ENCODE peak calls at places on chromosomes 13 and 19, in four cellular contexts. T is astrocyte, E is omental fat pad, C is mammary epithelial cell. B is an unnamed sample.

GRCh38 chr19:1214862-1215731 is 9.5 kb downstream of the STK11 start:
- DNase-seq in T (no peak), E (no peak), C (no peak), B (peak; percentile 46)

GRCh38 chr13:29763426-29764180 is 86.8 kb downstream of the UBL3 start:
- DNase-seq in T (no peak), E (no peak), C (no peak), B (no peak)

GRCh38 chr13:56015919-56016318 is 1124.8 kb upstream of the PRR20A start:
- DNase-seq in T (no peak), E (no peak), C (no peak), B (no peak)

GRCh38 chr13:19860884-19861655 is 2.4 kb downstream of the ZMYM5 start:
- DNase-seq in T (peak; percentile 52), E (no peak), C (peak; percentile 89), B (no peak)

GRCh38 chr13:33536639-33537425 is 251.3 kb upstream of the STARD13 start:
- DNase-seq in T (peak; percentile 63), E (no peak), C (peak; percentile 13), B (no peak)

GRCh38 chr13:39012608-39013007 is 22.0 kb upstream of the STOML3 start:
- DNase-seq in T (no peak), E (no peak), C (no peak), B (no peak)

GRCh38 chr13:78604782-78605611 is 1.6 kb upstream of the POU4F1 start:
- DNase-seq in T (no peak), E (no peak), C (peak; percentile 36), B (no peak)

GRCh38 chr13:22128413-22129198 is 457.7 kb downstream of the FGF9 start:
- DNase-seq in T (no peak), E (no peak), C (no peak), B (no peak)

GRCh38 chr13:25848822-25849740 is 202.7 kb downstream of the SHISA2 start:
- DNase-seq in T (peak; percentile 66), E (no peak), C (no peak), B (no peak)

GRCh38 chr13:48393030-48393697 is 19.7 kb downstream of the LPAR6 start:
- DNase-seq in T (no peak), E (no peak), C (no peak), B (no peak)

GRCh38 chr13:28531195-28531955 is 36.4 kb upstream of the FLT1 start:
- DNase-seq in T (no peak), E (no peak), C (no peak), B (no peak)

GRCh38 chr19:44401787-44402115 is 343 bp upstream of the ZNF285 start:
- DNase-seq in T (no peak), E (no peak), C (no peak), B (no peak)

GRCh38 chr19:16118489-16119033 is 6.9 kb downstream of the RAB8A start:
- DNase-seq in T (no peak), E (no peak), C (no peak), B (peak; percentile 87)

GRCh38 chr19:16116067-16116466 is 4.4 kb downstream of the RAB8A start:
- DNase-seq in T (no peak), E (no peak), C (no peak), B (no peak)

GRCh38 chr19:16115309-16116039 is 3.8 kb downstream of the RAB8A start:
- DNase-seq in T (no peak), E (no peak), C (no peak), B (no peak)

GRCh38 chr19:16121141-16121540 is 9.5 kb downstream of the RAB8A start:
- DNase-seq in T (no peak), E (no peak), C (no peak), B (no peak)

GRCh38 chr19:16117594-16118033 is 5.9 kb downstream of the RAB8A start:
- DNase-seq in T (no peak), E (no peak), C (no peak), B (no peak)
- TF ChIP-seq CTCF in T (no peak), E (no peak), C (no peak), B (no peak)

GRCh38 chr19:4971424-4971793 is 2.5 kb downstream of the KDM4B start:
- DNase-seq in T (no peak), E (no peak), C (peak; percentile 56), B (no peak)
- TF ChIP-seq CTCF in T (no peak), E (no peak), C (no peak), B (no peak)

DNA sequence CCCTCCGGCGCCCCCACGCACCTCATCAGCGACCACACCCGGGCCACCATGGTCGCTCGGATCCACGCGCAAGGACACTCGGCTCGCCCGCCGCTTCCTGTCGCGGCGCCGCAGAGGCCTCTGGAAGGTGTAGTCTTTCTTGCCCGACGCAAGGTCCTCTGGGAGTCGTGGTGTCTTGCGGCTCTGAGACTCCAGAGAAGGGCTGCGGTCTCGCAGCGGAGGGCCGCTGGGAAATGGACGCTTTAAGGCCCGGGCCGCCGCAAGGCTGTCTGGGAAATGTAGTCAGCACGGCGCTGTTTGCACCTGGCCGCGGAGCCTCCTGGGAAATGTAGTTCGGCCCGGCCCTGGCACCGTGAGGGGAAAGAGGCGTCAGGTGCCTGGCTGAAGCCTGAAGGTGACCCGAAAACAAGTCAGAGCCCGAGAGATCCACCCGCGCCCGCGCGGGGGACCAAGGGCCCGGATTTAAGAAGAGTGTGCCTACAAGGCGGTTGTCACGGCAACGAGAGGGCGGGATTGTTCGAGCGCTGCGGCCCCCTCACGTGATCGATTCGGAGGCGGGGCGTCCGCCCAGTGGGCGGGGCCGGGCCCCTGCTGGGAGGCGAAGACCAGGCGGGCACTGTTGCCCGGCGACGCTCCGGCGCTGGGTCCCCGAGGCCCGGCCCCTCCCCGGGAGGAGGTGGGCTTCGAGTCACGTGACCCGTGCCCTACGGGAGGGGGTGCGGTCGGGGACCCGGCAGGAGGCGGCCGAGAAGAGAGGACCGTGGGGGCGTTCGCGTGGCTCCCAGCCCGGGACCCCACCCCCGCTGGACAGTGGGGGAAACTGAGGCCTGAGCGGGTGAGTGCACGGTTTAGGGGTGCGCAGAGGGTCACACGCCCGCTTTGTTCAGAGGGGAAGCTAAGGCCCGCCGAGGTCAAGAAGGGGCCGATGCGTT is at the start of the genes HSD11B1L and MICOS13:
- DNase-seq in T (peak; percentile 95), E (peak; percentile 98), C (peak; percentile 98), B (peak; percentile 98)
- TF ChIP-seq CTCF in T (no peak), E (no peak), C (no peak), B (no peak)

GRCh38 chr19:20565321-20566018 is at the start of gene ZNF737:
- DNase-seq in T (peak; percentile 90), E (peak; percentile 97), C (peak; percentile 94), B (peak; percentile 67)
- TF ChIP-seq CTCF in T (no peak), E (no peak), C (no peak), B (no peak)

GRCh38 chr19:55617426-55617825 is 6.9 kb downstream of the ZNF784 start:
- DNase-seq in T (no peak), E (no peak), C (no peak), B (no peak)

GRCh38 chr19:55618426-55618825 is 5.9 kb downstream of the ZNF784 start:
- DNase-seq in T (no peak), E (no peak), C (no peak), B (no peak)

GRCh38 chr19:55620410-55620809 is 4.0 kb downstream of the ZNF784 start:
- DNase-seq in T (no peak), E (no peak), C (no peak), B (peak; percentile 86)

GRCh38 chr19:55620951-55621672 is 3.3 kb downstream of the ZNF784 start:
- DNase-seq in T (no peak), E (no peak), C (no peak), B (no peak)

GRCh38 chr19:55619264-55619663 is 5.1 kb downstream of the ZNF784 start:
- DNase-seq in T (no peak), E (no peak), C (no peak), B (no peak)
- TF ChIP-seq CTCF in T (no peak), E (no peak), C (no peak), B (peak; percentile 10)

DNA sequence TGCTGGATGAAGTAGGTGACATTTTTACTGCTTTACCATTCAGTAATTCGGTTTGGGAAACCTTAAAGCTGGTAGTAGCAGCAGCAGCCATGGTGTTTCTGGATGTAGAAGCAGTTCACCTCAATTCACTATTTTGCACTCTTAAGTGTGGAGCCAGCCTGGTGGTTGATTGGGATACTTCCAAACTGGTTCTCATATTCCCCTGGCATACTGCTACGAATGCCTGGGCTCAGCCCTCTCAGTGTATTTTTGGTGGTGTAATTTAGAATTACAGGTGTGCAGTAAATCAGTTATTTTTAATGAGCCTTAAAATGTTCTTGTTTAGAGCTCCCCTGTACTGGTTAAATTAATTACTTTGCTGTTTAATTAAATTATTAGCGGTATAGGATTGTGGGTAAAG is 12.4 kb downstream of the HNRNPM start:
- DNase-seq in T (no peak), E (no peak), C (no peak), B (no peak)
- TF ChIP-seq CTCF in T (no peak), E (no peak), C (no peak), B (no peak)